ENCODE peak calls at places on chromosomes 4 and X, in four cellular contexts. F is SJCRH30, B is AG09309, W is IMR-90. C is an unnamed sample.
A peak's percentile ranks its signal among the peaks of the same experiment; 100 is the strongest.

GRCh38 chrX:11427082-11428033 is 134.1 kb downstream of the AMELX start:
- DNase-seq in B (no peak), W (no peak), F (peak; percentile 87), C (no peak)

GRCh38 chr4:119543187-119543586 is 85.4 kb downstream of the PDE5A start:
- DNase-seq in W (no peak), F (no peak), B (no peak), C (no peak)

GRCh38 chr4:56959064-56959463 is 18.3 kb downstream of the NOA1 start:
- DNase-seq in B (no peak), F (no peak), W (no peak), C (peak; percentile 13)

GRCh38 chrX:150926304-150926703 is 27.8 kb upstream of the CD99L2 start:
- DNase-seq in W (no peak), F (no peak), B (peak; percentile 5), C (no peak)

GRCh38 chrX:78997870-78998558 is 52.8 kb downstream of the P2RY10 start:
- DNase-seq in F (no peak), B (no peak), W (no peak), C (no peak)

GRCh38 chrX:53135581-53135980 is 41.6 kb downstream of the KANTR start:
- DNase-seq in B (no peak), W (no peak), F (peak; percentile 58), C (no peak)

GRCh38 chr4:12897954-12898353 is 586.2 kb downstream of the RAB28 start:
- DNase-seq in F (no peak), W (no peak), B (no peak), C (no peak)

GRCh38 chr4:183962413-183962812 is 57.3 kb downstream of the STOX2 start:
- DNase-seq in W (no peak), F (no peak), B (no peak), C (no peak)

GRCh38 chr4:153257151-153257620 is 52.9 kb downstream of the TRIM2 start:
- DNase-seq in W (peak; percentile 83), F (peak; percentile 78), B (peak; percentile 24), C (peak; percentile 73)

GRCh38 chr4:139887378-139887801 is 221.8 kb downstream of the MGST2 start:
- DNase-seq in W (peak; percentile 19), B (no peak), F (no peak), C (no peak)

DNA sequence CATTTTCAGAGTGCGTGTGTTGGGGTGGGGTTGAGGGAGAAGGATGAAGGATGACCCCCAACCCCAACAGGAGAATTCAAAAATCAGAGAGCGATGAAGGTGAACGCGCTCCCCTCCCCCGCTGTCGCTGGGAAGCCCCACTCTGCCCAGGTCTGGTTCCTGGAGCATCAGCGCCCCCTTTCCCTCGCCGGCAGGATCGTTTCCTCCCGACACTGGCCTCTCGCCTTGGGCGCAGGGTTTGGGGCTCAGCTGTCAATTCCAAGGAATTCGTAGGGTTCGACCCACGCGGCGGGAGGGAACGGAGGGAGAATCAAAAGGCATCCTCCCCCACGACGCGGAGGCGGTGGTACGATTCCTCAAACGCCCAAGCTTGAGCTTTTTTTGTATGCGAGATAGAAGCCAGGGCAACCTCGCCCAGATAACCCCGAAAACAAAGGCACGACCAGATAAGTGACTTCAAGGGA is 997 bp upstream of the PDGFRA start:
- DNase-seq in F (peak; percentile 94), W (peak; percentile 82), B (peak; percentile 41), C (peak; percentile 82)
- H3K4me3 ChIP-seq in F (peak overlapping the region; percentile 69), W (peak overlapping the region; percentile 89), B (peak overlapping the region; percentile 81), C (peak overlapping the region; percentile 66)

DNA sequence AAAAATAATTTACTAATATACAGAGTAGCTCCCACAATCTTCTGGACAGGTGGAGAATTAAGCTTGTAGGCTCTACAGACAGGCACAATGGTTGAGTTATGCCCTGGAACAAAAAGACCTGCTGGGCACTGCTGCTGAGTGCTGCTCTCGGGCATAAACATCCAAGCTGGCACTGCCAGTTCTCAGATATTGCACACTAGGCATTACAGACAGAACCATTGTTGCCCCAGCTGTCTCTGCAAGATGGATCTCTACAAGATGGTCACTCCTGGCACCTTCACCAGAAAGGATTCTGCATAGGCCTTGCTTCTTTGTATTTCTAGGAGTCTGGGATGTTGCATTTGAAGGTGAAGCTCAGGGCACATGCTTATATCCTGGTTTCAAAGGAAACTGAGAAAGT is 527.1 kb downstream of the STIM2 start:
- DNase-seq in B (no peak), W (no peak), F (no peak), C (no peak)
- H3K4me3 ChIP-seq in B (no peak overlapping the region), W (no peak overlapping the region), F (no peak overlapping the region), C (no peak overlapping the region)

DNA sequence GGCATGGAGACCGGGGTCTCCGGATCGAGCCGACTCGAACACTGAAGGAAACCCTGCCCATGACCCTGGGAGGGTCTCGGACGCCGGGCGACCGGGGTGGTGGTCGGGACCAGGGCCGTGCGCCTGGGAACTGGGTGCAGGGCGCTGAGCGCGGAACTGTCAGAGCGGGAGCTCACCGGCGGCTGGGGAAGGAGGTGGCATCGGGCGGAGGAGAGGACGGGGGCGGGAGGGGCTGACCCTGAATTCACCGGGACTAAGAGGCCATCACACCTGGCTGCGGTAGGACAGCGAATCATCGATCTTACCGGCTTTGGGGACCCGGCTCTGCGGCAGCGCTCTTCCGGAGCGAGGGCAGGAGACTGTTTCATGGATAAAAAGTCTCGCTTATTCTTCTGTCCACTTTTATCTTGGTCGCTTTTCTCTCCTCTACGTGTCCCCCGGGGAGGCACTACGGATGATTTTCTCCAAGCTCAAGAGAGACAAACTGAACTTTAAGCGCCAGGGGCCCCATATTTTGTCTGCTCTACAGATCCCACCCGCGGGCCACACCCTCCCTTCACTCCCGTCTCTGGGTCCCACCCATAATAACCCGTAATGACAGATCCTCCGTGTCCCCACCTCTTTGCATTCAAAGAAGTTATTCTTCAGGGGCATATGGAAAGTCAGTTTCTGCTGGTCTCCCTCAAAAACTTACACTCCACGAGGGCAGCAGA is at the start of gene CORIN:
- DNase-seq in W (no peak), B (no peak), F (no peak), C (no peak)
- H3K4me3 ChIP-seq in W (peak within 1 kb of the TSS; percentile 51), B (peak within 1 kb of the TSS; percentile 60), F (no peak within 1 kb of the TSS), C (peak within 1 kb of the TSS; percentile 61)

DNA sequence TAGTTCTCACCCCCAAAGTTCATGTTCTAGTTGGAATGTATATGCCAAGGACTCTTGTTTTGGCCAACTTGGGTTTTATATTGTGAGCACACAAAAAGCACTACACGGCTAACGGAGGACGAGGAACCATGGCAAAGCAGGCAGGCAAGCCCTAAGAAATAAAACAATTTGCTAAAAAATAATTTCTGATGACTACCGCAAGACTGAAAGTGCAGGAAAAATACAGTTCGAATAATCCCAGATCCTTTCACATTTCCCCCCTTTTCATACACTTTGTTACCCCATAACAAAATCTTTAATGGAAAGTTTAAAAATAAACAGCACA is 12.2 kb upstream of the PITX2 start:
- DNase-seq in W (no peak), B (no peak), F (no peak), C (no peak)
- H3K4me3 ChIP-seq in W (no peak overlapping the region), B (no peak overlapping the region), F (peak overlapping the region; percentile 88), C (no peak overlapping the region)

GRCh38 chr4:156672492-156672891 is 299.1 kb downstream of the PDGFC start:
- DNase-seq in B (no peak), F (peak; percentile 6), W (no peak), C (peak; percentile 36)
- H3K4me3 ChIP-seq in B (no peak overlapping the region), F (no peak overlapping the region), W (no peak overlapping the region), C (no peak overlapping the region)

DNA sequence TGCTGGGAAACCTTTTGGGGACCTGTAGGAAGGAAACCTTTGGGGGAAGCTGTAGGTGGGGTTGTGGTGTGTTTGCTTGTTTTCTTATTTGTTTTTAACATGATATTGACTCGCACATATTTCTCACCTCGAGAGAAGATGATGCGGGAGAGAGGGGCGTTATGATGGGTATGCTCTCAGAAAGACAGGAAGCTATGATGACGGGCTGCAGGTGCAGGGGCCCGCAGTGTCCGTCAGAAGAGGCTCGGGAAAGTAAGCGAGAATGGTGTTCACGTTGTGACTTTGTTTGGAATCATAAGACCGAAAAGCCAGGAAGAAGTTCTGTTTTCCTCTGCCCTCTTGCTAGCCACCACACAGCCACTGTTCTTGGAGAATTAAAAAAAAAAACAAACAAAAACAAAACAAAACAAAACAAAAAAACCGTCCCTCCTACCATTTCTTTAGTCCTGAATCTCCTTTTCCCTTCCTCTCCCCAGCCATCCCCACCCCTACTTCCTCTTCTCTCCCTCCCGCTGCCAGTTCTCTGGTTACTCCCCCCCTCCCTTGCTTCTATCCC is 369 bp upstream of the BMP3 start:
- DNase-seq in B (no peak), W (no peak), F (no peak), C (no peak)
- H3K4me3 ChIP-seq in B (peak overlapping the region; percentile 45), W (peak overlapping the region; percentile 38), F (peak overlapping the region; percentile 54), C (peak overlapping the region; percentile 40)

C was measured in astrocyte of the spinal cord.